ENCODE peak calls at places on chromosomes 1 and 21, in five cellular contexts. W is AML-193; C is ACHN; L is GM13977; P is stimulated activated CD8-positive, alpha-beta memory T cell treated with anti-CD3 and anti-CD28 coated beads, Interleukin-2, amount 100 ng/mL, for 48 hours. O is an unnamed sample.

GRCh38 chr1:66446261-66447001 is 87.5 kb upstream of the SGIP1 start:
- DNase-seq in W (peak), C (peak), L (peak), P (no peak), O (peak)

GRCh38 chr1:25922633-25923567 is 16.7 kb upstream of the STMN1 start:
- DNase-seq in W (peak), C (peak), L (peak), P (peak), O (no peak)

GRCh38 chr1:9281071-9281827 is 11.4 kb upstream of the SPSB1 start:
- DNase-seq in W (no peak), C (no peak), L (no peak), P (no peak), O (no peak)

GRCh38 chr21:33230518-33231324 is 983 bp downstream of the IFNAR2 start:
- DNase-seq in W (no peak), C (peak), L (peak), P (no peak), O (peak)

GRCh38 chr21:44010429-44010828 is 1.7 kb upstream of the TRAPPC10 start:
- DNase-seq in W (no peak), C (no peak), L (no peak), P (no peak), O (no peak)

GRCh38 chr1:44740179-44740617 is 561 bp downstream of the KIF2C start:
- DNase-seq in W (no peak), C (no peak), L (no peak), P (no peak), O (no peak)

GRCh38 chr1:2788506-2789163 is 12.9 kb downstream of the TTC34 start:
- DNase-seq in W (no peak), C (no peak), L (no peak), P (no peak), O (no peak)

GRCh38 chr21:32817206-32817605 is 45.7 kb upstream of the PAXBP1 start:
- DNase-seq in W (no peak), C (peak), L (no peak), P (no peak), O (no peak)

GRCh38 chr21:28427356-28428022 is 565.2 kb downstream of the LTN1 start:
- DNase-seq in W (no peak), C (no peak), L (no peak), P (no peak), O (no peak)

GRCh38 chr1:19468397-19468956 is 16.9 kb downstream of the CAPZB start:
- DNase-seq in W (no peak), C (peak), L (no peak), P (peak), O (no peak)

GRCh38 chr1:147080013-147080661 is 92.1 kb downstream of the PRKAB2 start:
- DNase-seq in W (no peak), C (no peak), L (no peak), P (no peak), O (no peak)

GRCh38 chr1:205018381-205018780 is 24.6 kb upstream of the CNTN2 start:
- DNase-seq in W (no peak), C (no peak), L (no peak), P (no peak), O (no peak)

GRCh38 chr1:47331875-47332274 is 1.7 kb upstream of the CMPK1 start:
- DNase-seq in W (no peak), C (no peak), L (no peak), P (no peak), O (no peak)

GRCh38 chr1:63322944-63323865 is 838 bp downstream of the FOXD3 start:
- DNase-seq in W (no peak), C (no peak), L (peak), P (no peak), O (peak)

GRCh38 chr1:94713472-94714141 is 106.5 kb upstream of the SLC44A3 start:
- DNase-seq in W (peak), C (peak), L (peak), P (no peak), O (no peak)

GRCh38 chr1:6003568-6004411 is 11.6 kb upstream of the NPHP4 start:
- DNase-seq in W (no peak), C (no peak), L (no peak), P (no peak), O (peak)

GRCh38 chr1:93056649-93057048 is 22.4 kb upstream of the MTF2 start:
- DNase-seq in W (no peak), C (no peak), L (no peak), P (no peak), O (no peak)

GRCh38 chr1:2236695-2237677 is 8.9 kb downstream of the SKI start:
- DNase-seq in W (no peak), C (no peak), L (no peak), P (no peak), O (no peak)

GRCh38 chr1:46134660-46135331 is 2.4 kb upstream of the PIK3R3 start:
- DNase-seq in W (no peak), C (no peak), L (peak), P (no peak), O (peak)

GRCh38 chr21:41437754-41438153 is 11.7 kb downstream of the MX1 start:
- DNase-seq in W (no peak), C (no peak), L (no peak), P (no peak), O (no peak)

GRCh38 chr1:155379180-155379876 is 58.6 kb downstream of the RUSC1 start:
- DNase-seq in W (peak), C (no peak), L (peak), P (no peak), O (peak)

GRCh38 chr1:97814121-97814520 is 106.7 kb downstream of the DPYD start:
- DNase-seq in W (no peak), C (no peak), L (no peak), P (no peak), O (no peak)

O was measured in D341Med.